ENCODE peak calls at places on chromosomes 5 and 9, in six cellular contexts. One of them, this sample, is unnamed.

GRCh38 chr9:95808001-95808400 is 67.5 kb upstream of the ERCC6L2 start:
- DNase-seq in AG09319: no peak
- DNase-seq in substantia nigra: no peak
- DNase-seq in GM03348: no peak
- DNase-seq in uterus: no peak
- DNase-seq in aorta: no peak
- DNase-seq in this sample: no peak

GRCh38 chr9:22134390-22134789 is 125.3 kb upstream of the CDKN2B start:
- DNase-seq in substantia nigra: no peak
- DNase-seq in uterus: no peak
- DNase-seq in aorta: no peak
- DNase-seq in AG09319: no peak
- DNase-seq in GM03348: no peak
- DNase-seq in this sample: no peak

GRCh38 chr5:140349244-140349643 is 2.8 kb upstream of the HBEGF start:
- DNase-seq in AG09319: no peak
- DNase-seq in GM03348: no peak
- DNase-seq in substantia nigra: no peak
- DNase-seq in uterus: no peak
- DNase-seq in aorta: no peak
- DNase-seq in this sample: no peak

GRCh38 chr5:71937906-71938698 is 169.2 kb upstream of the MAP1B start:
- DNase-seq in AG09319: no peak
- DNase-seq in GM03348: no peak
- DNase-seq in uterus: no peak
- DNase-seq in aorta: no peak
- DNase-seq in substantia nigra: peak; percentile 29
- DNase-seq in this sample: no peak

GRCh38 chr9:135693265-135693664 is 6.0 kb downstream of the SOHLH1 start:
- DNase-seq in aorta: no peak
- DNase-seq in GM03348: no peak
- DNase-seq in uterus: no peak
- DNase-seq in AG09319: no peak
- DNase-seq in substantia nigra: no peak
- DNase-seq in this sample: no peak

GRCh38 chr9:124800306-124801259 is 23.6 kb downstream of the OLFML2A start:
- DNase-seq in AG09319: no peak
- DNase-seq in uterus: no peak
- DNase-seq in aorta: peak; percentile 83
- DNase-seq in GM03348: peak; percentile 40
- DNase-seq in substantia nigra: no peak
- DNase-seq in this sample: no peak

GRCh38 chr5:25006734-25007133 is 362.0 kb upstream of the CDH10 start:
- DNase-seq in GM03348: peak; percentile 69
- DNase-seq in AG09319: no peak
- DNase-seq in aorta: no peak
- DNase-seq in uterus: no peak
- DNase-seq in substantia nigra: no peak
- DNase-seq in this sample: no peak

GRCh38 chr5:137215261-137215660 is 283.9 kb downstream of the SPOCK1 start:
- DNase-seq in substantia nigra: no peak
- DNase-seq in uterus: no peak
- DNase-seq in GM03348: no peak
- DNase-seq in aorta: no peak
- DNase-seq in AG09319: no peak
- DNase-seq in this sample: no peak

GRCh38 chr9:89138463-89139390 is 39.9 kb downstream of the SHC3 start:
- DNase-seq in GM03348: peak; percentile 23
- DNase-seq in aorta: no peak
- DNase-seq in uterus: no peak
- DNase-seq in AG09319: peak; percentile 53
- DNase-seq in substantia nigra: no peak
- DNase-seq in this sample: no peak

GRCh38 chr5:170097934-170098333 is 7.8 kb upstream of the FOXI1 start:
- DNase-seq in AG09319: no peak
- DNase-seq in GM03348: no peak
- DNase-seq in substantia nigra: no peak
- DNase-seq in aorta: peak; percentile 58
- DNase-seq in uterus: no peak
- DNase-seq in this sample: no peak

GRCh38 chr5:151038801-151039238 is 18.4 kb downstream of the GPX3 start:
- DNase-seq in AG09319: no peak
- DNase-seq in substantia nigra: no peak
- DNase-seq in aorta: no peak
- DNase-seq in uterus: no peak
- DNase-seq in GM03348: peak; percentile 47
- DNase-seq in this sample: no peak

GRCh38 chr5:766666-767431 is 17.7 kb downstream of the ZDHHC11B start:
- DNase-seq in AG09319: no peak
- DNase-seq in GM03348: peak; percentile 2
- DNase-seq in uterus: no peak
- DNase-seq in substantia nigra: no peak
- DNase-seq in aorta: peak; percentile 52
- DNase-seq in this sample: no peak

GRCh38 chr9:134778841-134779411 is 101.7 kb upstream of the FCN2 start:
- DNase-seq in uterus: peak; percentile 63
- DNase-seq in aorta: peak; percentile 75
- DNase-seq in GM03348: peak; percentile 76
- DNase-seq in AG09319: peak; percentile 27
- DNase-seq in substantia nigra: no peak
- DNase-seq in this sample: no peak

GRCh38 chr5:30499402-30499801 is 694.1 kb upstream of the CDH6 start:
- DNase-seq in GM03348: no peak
- DNase-seq in uterus: no peak
- DNase-seq in substantia nigra: no peak
- DNase-seq in AG09319: no peak
- DNase-seq in aorta: no peak
- DNase-seq in this sample: no peak

GRCh38 chr5:51226420-51226735 is 156.9 kb upstream of the ISL1 start:
- DNase-seq in substantia nigra: no peak
- DNase-seq in GM03348: no peak
- DNase-seq in aorta: no peak
- DNase-seq in uterus: no peak
- DNase-seq in AG09319: no peak
- DNase-seq in this sample: no peak

GRCh38 chr9:122116040-122116439 is 22.9 kb upstream of the TTLL11 start:
- DNase-seq in GM03348: no peak
- DNase-seq in uterus: no peak
- DNase-seq in aorta: no peak
- DNase-seq in AG09319: no peak
- DNase-seq in substantia nigra: no peak
- DNase-seq in this sample: no peak

GRCh38 chr9:95497772-95498171 is 19.0 kb downstream of the PTCH1 start:
- DNase-seq in substantia nigra: no peak
- DNase-seq in uterus: no peak
- DNase-seq in AG09319: peak; percentile 90
- DNase-seq in aorta: no peak
- DNase-seq in GM03348: peak; percentile 50
- DNase-seq in this sample: no peak

GRCh38 chr9:100084145-100084478 is 14.7 kb downstream of the ERP44 start:
- DNase-seq in uterus: no peak
- DNase-seq in AG09319: no peak
- DNase-seq in GM03348: no peak
- DNase-seq in substantia nigra: no peak
- DNase-seq in aorta: no peak
- DNase-seq in this sample: no peak

GRCh38 chr5:78320461-78320860 is 26.0 kb upstream of the AP3B1 start:
- DNase-seq in substantia nigra: no peak
- DNase-seq in GM03348: peak; percentile 46
- DNase-seq in AG09319: no peak
- DNase-seq in uterus: no peak
- DNase-seq in aorta: no peak
- DNase-seq in this sample: no peak

This sample was measured in omental fat pad.